ENCODE peak calls at places on chromosomes 13 and 19, in five cellular contexts. K is stomach; J is M059J; Y is stimulated activated CD8-positive, alpha-beta memory T cell treated with anti-CD3 and anti-CD28 coated beads, Interleukin-2, amount 100 ng/mL, for 48 hours; Z is osteocyte. I is an unnamed sample.

GRCh38 chr13:73910733-73911132 is 223.5 kb downstream of the KLF12 start:
- DNase-seq in K (no peak), Z (no peak), J (no peak), Y (no peak), I (no peak)

GRCh38 chr13:47426126-47426849 is 529.4 kb upstream of the HTR2A start:
- DNase-seq in J (peak; percentile 73), Y (no peak), K (no peak), Z (no peak), I (no peak)

GRCh38 chr19:10430505-10431253 is 10.3 kb downstream of the PDE4A start:
- DNase-seq in Y (no peak), J (peak; percentile 37), Z (no peak), K (peak; percentile 77), I (peak; percentile 90)

GRCh38 chr13:49810825-49811526 is 18.5 kb upstream of the KPNA3 start:
- DNase-seq in Z (no peak), J (peak; percentile 33), Y (no peak), K (no peak), I (no peak)

GRCh38 chr13:114018461-114019055 is 44.7 kb upstream of the C13orf46 start:
- DNase-seq in Y (no peak), J (no peak), K (no peak), Z (no peak), I (no peak)

GRCh38 chr13:48723168-48723567 is 69.4 kb downstream of the CYSLTR2 start:
- DNase-seq in Z (no peak), K (no peak), J (no peak), Y (no peak), I (no peak)

GRCh38 chr13:46615888-46616531 is 63.0 kb downstream of the LRCH1 start:
- DNase-seq in J (peak; percentile 37), Y (no peak), K (no peak), Z (no peak), I (no peak)

GRCh38 chr19:28555317-28555716 is 657.6 kb downstream of the UQCRFS1 start:
- DNase-seq in Z (peak; percentile 40), Y (no peak), J (no peak), K (no peak), I (no peak)

GRCh38 chr19:51614789-51615188 is 15.4 kb downstream of the SIGLEC5 start:
- DNase-seq in Z (no peak), J (no peak), K (no peak), Y (no peak), I (no peak)

GRCh38 chr13:31073859-31074718 is 87.6 kb downstream of the HSPH1 start:
- DNase-seq in Z (no peak), J (peak; percentile 67), K (no peak), Y (no peak), I (no peak)

GRCh38 chr13:36801035-36801434 is 18.0 kb upstream of the RFXAP start:
- DNase-seq in K (no peak), Y (no peak), J (peak; percentile 12), Z (no peak), I (no peak)

GRCh38 chr19:48724796-48725753 is 5.5 kb upstream of the MAMSTR start:
- DNase-seq in K (no peak), Z (no peak), J (peak; percentile 91), Y (no peak), I (peak; percentile 81)

GRCh38 chr19:17680235-17680722 is 7.9 kb downstream of the UNC13A start:
- DNase-seq in J (peak; percentile 59), Y (peak; percentile 44), K (peak; percentile 57), Z (peak; percentile 91), I (peak; percentile 79)

GRCh38 chr13:81540777-81541176 is 1199.9 kb upstream of the SPRY2 start:
- DNase-seq in Z (no peak), Y (no peak), J (no peak), K (no peak), I (peak; percentile 57)

GRCh38 chr13:60838581-60838980 is 441.6 kb downstream of the TDRD3 start:
- DNase-seq in Y (no peak), K (no peak), Z (no peak), J (no peak), I (peak; percentile 79)

GRCh38 chr13:93882086-93882651 is 597.3 kb downstream of the DCT start:
- DNase-seq in Z (no peak), J (peak; percentile 12), K (no peak), Y (no peak), I (no peak)

GRCh38 chr13:54733639-54734038 is 1705.0 kb downstream of the OLFM4 start:
- DNase-seq in Z (no peak), Y (no peak), J (no peak), K (no peak), I (peak; percentile 88)

GRCh38 chr13:99380921-99381645 is 73.9 kb upstream of the GPR183 start:
- DNase-seq in K (no peak), J (no peak), Y (peak; percentile 41), Z (peak; percentile 69), I (no peak)